ENCODE peak calls at places on chromosomes 11 and 22, in five cellular contexts. B is upper lobe of right lung, V is iris pigment epithelial cell, M is M059J, O is LoVo. Y is an unnamed sample.

GRCh38 chr11:77082838-77083552 is 16.2 kb downstream of the CAPN5 start:
- DNase-seq in O (no peak), B (peak), M (no peak), V (peak), Y (no peak)

GRCh38 chr11:109914809-109915653 is 178.2 kb upstream of the ZC3H12C start:
- DNase-seq in M (peak), V (peak), B (no peak), O (no peak), Y (peak)

GRCh38 chr22:35400335-35400680 is 368 bp downstream of the MCM5 start:
- DNase-seq in O (no peak), V (no peak), M (no peak), B (no peak), Y (no peak)

GRCh38 chr11:70641366-70641765 is 243.0 kb downstream of the CTTN start:
- DNase-seq in V (no peak), M (no peak), B (no peak), O (no peak), Y (no peak)

GRCh38 chr11:76885390-76886097 is 24.8 kb downstream of the ACER3 start:
- DNase-seq in V (peak), M (peak), B (peak), O (no peak), Y (no peak)

GRCh38 chr11:47726878-47727514 is 11.8 kb upstream of the AGBL2 start:
- DNase-seq in O (no peak), V (no peak), B (no peak), M (no peak), Y (no peak)

GRCh38 chr11:110298298-110298765 is 1.9 kb upstream of the RDX start:
- DNase-seq in B (no peak), O (no peak), M (peak), V (peak), Y (peak)

GRCh38 chr11:68508425-68508824 is 47.9 kb downstream of the PPP6R3 start:
- DNase-seq in B (no peak), M (no peak), V (peak), O (no peak), Y (no peak)

GRCh38 chr11:13668957-13669521 is 571 bp downstream of the FAR1 start:
- DNase-seq in V (peak), M (peak), B (peak), O (peak), Y (peak)

GRCh38 chr11:125073616-125074483 is 10.7 kb downstream of the SLC37A2 start:
- DNase-seq in M (no peak), V (no peak), O (no peak), B (peak), Y (no peak)

GRCh38 chr11:118807800-118808778 is 17.1 kb upstream of the DDX6 start:
- DNase-seq in B (no peak), V (no peak), O (no peak), M (no peak), Y (no peak)

GRCh38 chr11:117822031-117822521 is 2.5 kb downstream of the FXYD2 start:
- DNase-seq in M (no peak), O (no peak), B (peak), V (peak), Y (no peak)

GRCh38 chr11:22922672-22923071 is 62.4 kb upstream of the CCDC179 start:
- DNase-seq in M (no peak), O (no peak), V (no peak), B (no peak), Y (no peak)

GRCh38 chr11:96162816-96163499 is 180.0 kb downstream of the MAML2 start:
- DNase-seq in B (no peak), O (no peak), M (peak), V (peak), Y (peak)

GRCh38 chr22:35705141-35705540 is 12.5 kb upstream of the APOL5 start:
- DNase-seq in B (no peak), M (peak), O (no peak), V (peak), Y (peak)

GRCh38 chr11:20661445-20661844 is 7.9 kb upstream of the NELL1 start:
- DNase-seq in M (no peak), B (no peak), O (no peak), V (no peak), Y (no peak)

GRCh38 chr22:30235687-30236170 is 10.8 kb downstream of the LIF start:
- DNase-seq in B (no peak), O (peak), M (peak), V (peak), Y (peak)

GRCh38 chr11:47389577-47390072 is 11.3 kb upstream of the SPI1 start:
- DNase-seq in O (no peak), V (no peak), M (no peak), B (peak), Y (no peak)

GRCh38 chr11:15198284-15198683 is 83.6 kb downstream of the INSC start:
- DNase-seq in B (no peak), V (no peak), M (no peak), O (no peak), Y (no peak)

GRCh38 chr11:33451364-33451763 is 194.2 kb downstream of the HIPK3 start:
- DNase-seq in M (no peak), O (no peak), B (no peak), V (no peak), Y (no peak)

GRCh38 chr22:48433647-48434046 is 1394.0 kb downstream of the BRD1 start:
- DNase-seq in V (no peak), B (peak), M (no peak), O (no peak), Y (no peak)

GRCh38 chr11:72591785-72592490 is 82.3 kb downstream of the PDE2A start:
- DNase-seq in O (no peak), V (no peak), M (no peak), B (no peak), Y (no peak)

GRCh38 chr22:50162391-50162956 is 8.1 kb upstream of the PANX2 start:
- DNase-seq in B (no peak), V (no peak), O (no peak), M (no peak), Y (no peak)

GRCh38 chr11:66334605-66335442 is 1.4 kb downstream of the RIN1 start:
- DNase-seq in V (no peak), M (no peak), O (no peak), B (peak), Y (no peak)

GRCh38 chr11:2577071-2578005 is 122.5 kb downstream of the KCNQ1OT1 start:
- DNase-seq in V (no peak), O (no peak), M (no peak), B (peak), Y (no peak)

GRCh38 chr11:65066805-65067291 is 8.5 kb upstream of the NAALADL1 start:
- DNase-seq in M (no peak), O (no peak), V (no peak), B (no peak), Y (no peak)

GRCh38 chr22:47691152-47691895 is 928.9 kb downstream of the TBC1D22A start:
- DNase-seq in O (no peak), V (no peak), B (no peak), M (no peak), Y (no peak)

GRCh38 chr11:114135737-114136151 is 76.2 kb downstream of the ZBTB16 start:
- DNase-seq in O (no peak), M (peak), B (no peak), V (peak), Y (no peak)

GRCh38 chr22:46072981-46073682 is 77.2 kb upstream of the PPARA start:
- DNase-seq in M (no peak), B (peak), O (no peak), V (no peak), Y (no peak)

GRCh38 chr11:13667245-13667644 is 1.2 kb upstream of the FAR1 start:
- DNase-seq in M (peak), B (no peak), O (no peak), V (peak), Y (no peak)

GRCh38 chr11:86660011-86660595 is 12.3 kb downstream of the ME3 start:
- DNase-seq in B (no peak), V (peak), M (peak), O (no peak), Y (no peak)

GRCh38 chr11:2763939-2764338 is 64.1 kb upstream of the KCNQ1OT1 start:
- DNase-seq in M (no peak), O (no peak), V (peak), B (no peak), Y (no peak)

Y was measured in PC-9.